ENCODE peak calls at places on chromosomes 4 and X, in four cellular contexts. One of them, this sample, is unnamed.

GRCh38 chr4:52235775-52236174 is 184.7 kb downstream of the SPATA18 start:
- DNase-seq in hypothalamus: no peak
- DNase-seq in NCI-H1105: no peak
- DNase-seq in hepatocyte: no peak
- DNase-seq in this sample: no peak

GRCh38 chrX:3950373-3950772 is 236.9 kb upstream of the PRKX start:
- DNase-seq in NCI-H1105: no peak
- DNase-seq in hypothalamus: no peak
- DNase-seq in hepatocyte: no peak
- DNase-seq in this sample: no peak

GRCh38 chrX:151738751-151739150 is 4.2 kb downstream of the CNGA2 start:
- DNase-seq in hypothalamus: no peak
- DNase-seq in NCI-H1105: no peak
- DNase-seq in hepatocyte: no peak
- DNase-seq in this sample: no peak

GRCh38 chr4:123667496-123667895 is 270.9 kb downstream of the SPRY1 start:
- DNase-seq in NCI-H1105: no peak
- DNase-seq in hepatocyte: no peak
- DNase-seq in hypothalamus: no peak
- DNase-seq in this sample: no peak

GRCh38 chr4:134001057-134001456 is 200.5 kb downstream of the PABPC4L start:
- DNase-seq in NCI-H1105: no peak
- DNase-seq in hypothalamus: no peak
- DNase-seq in hepatocyte: no peak
- DNase-seq in this sample: no peak

GRCh38 chr4:178462710-178463109 is 1020.5 kb upstream of the AGA start:
- DNase-seq in NCI-H1105: no peak
- DNase-seq in hepatocyte: no peak
- DNase-seq in hypothalamus: no peak
- DNase-seq in this sample: no peak

GRCh38 chr4:28225005-28225404 is 1364.4 kb downstream of the STIM2 start:
- DNase-seq in NCI-H1105: no peak
- DNase-seq in hypothalamus: no peak
- DNase-seq in hepatocyte: peak; percentile 64
- DNase-seq in this sample: no peak

GRCh38 chr4:6969826-6970800 is 60.5 kb downstream of the TBC1D14 start:
- DNase-seq in hypothalamus: no peak
- DNase-seq in hepatocyte: peak; percentile 39
- DNase-seq in NCI-H1105: no peak
- DNase-seq in this sample: no peak

GRCh38 chr4:42821230-42821629 is 71.3 kb upstream of the GRXCR1 start:
- DNase-seq in NCI-H1105: no peak
- DNase-seq in hepatocyte: no peak
- DNase-seq in hypothalamus: no peak
- DNase-seq in this sample: no peak

GRCh38 chr4:48127882-48128394 is 6.1 kb downstream of the TXK start:
- DNase-seq in hepatocyte: peak; percentile 57
- DNase-seq in NCI-H1105: no peak
- DNase-seq in hypothalamus: no peak
- DNase-seq in this sample: peak; percentile 67

GRCh38 chrX:30659421-30659820 is 6.2 kb downstream of the GK start:
- DNase-seq in NCI-H1105: no peak
- DNase-seq in hepatocyte: peak; percentile 31
- DNase-seq in hypothalamus: no peak
- DNase-seq in this sample: no peak

GRCh38 chr4:140308366-140309123 is 64.9 kb upstream of the SCOC start:
- DNase-seq in hepatocyte: peak; percentile 52
- DNase-seq in hypothalamus: no peak
- DNase-seq in NCI-H1105: peak; percentile 43
- DNase-seq in this sample: peak; percentile 75

This sample was measured in heart left ventricle.